ENCODE peak calls at places on chromosomes 7 and 10, in four cellular contexts. One of them, this sample, is unnamed.

GRCh38 chr10:125134483-125134848 is 25.9 kb downstream of the CTBP2 start:
- DNase-seq in SK-N-SH: no peak
- DNase-seq in K562: no peak
- DNase-seq in H1: no peak
- DNase-seq in this sample: no peak

GRCh38 chr7:78709658-78710057 is 743.8 kb downstream of the MAGI2 start:
- DNase-seq in H1: no peak
- DNase-seq in K562: no peak
- DNase-seq in SK-N-SH: no peak
- DNase-seq in this sample: no peak

GRCh38 chr10:95278061-95278988 is 12.5 kb downstream of the PDLIM1 start:
- DNase-seq in SK-N-SH: no peak
- DNase-seq in H1: peak
- DNase-seq in K562: no peak
- DNase-seq in this sample: no peak

GRCh38 chr7:101241015-101241363 is 3.4 kb upstream of the CLDN15 start:
- DNase-seq in K562: no peak
- DNase-seq in H1: no peak
- DNase-seq in SK-N-SH: no peak
- DNase-seq in this sample: no peak

GRCh38 chr10:74373059-74373458 is 222.0 kb downstream of the ADK start:
- DNase-seq in H1: no peak
- DNase-seq in SK-N-SH: no peak
- DNase-seq in K562: no peak
- DNase-seq in this sample: no peak

GRCh38 chr10:21171197-21171935 is 274.3 kb upstream of the NEBL start:
- DNase-seq in SK-N-SH: peak
- DNase-seq in K562: peak
- DNase-seq in H1: peak
- DNase-seq in this sample: peak

GRCh38 chr7:31408120-31408729 is 67.7 kb upstream of the NEUROD6 start:
- DNase-seq in H1: no peak
- DNase-seq in K562: no peak
- DNase-seq in SK-N-SH: no peak
- DNase-seq in this sample: no peak

GRCh38 chr10:115398026-115398425 is 304.9 kb downstream of the ATRNL1 start:
- DNase-seq in H1: no peak
- DNase-seq in SK-N-SH: no peak
- DNase-seq in K562: no peak
- DNase-seq in this sample: no peak

GRCh38 chr7:2202901-2203550 is 29.7 kb downstream of the MAD1L1 start:
- DNase-seq in SK-N-SH: peak
- DNase-seq in K562: no peak
- DNase-seq in H1: no peak
- DNase-seq in this sample: peak

GRCh38 chr10:118459642-118460193 is 117.6 kb upstream of the FAM204A start:
- DNase-seq in K562: peak
- DNase-seq in SK-N-SH: peak
- DNase-seq in H1: peak
- DNase-seq in this sample: peak

GRCh38 chr7:36763084-36763807 is 39.0 kb upstream of the AOAH start:
- DNase-seq in K562: no peak
- DNase-seq in H1: no peak
- DNase-seq in SK-N-SH: no peak
- DNase-seq in this sample: no peak

GRCh38 chr10:17516376-17516775 is 62.0 kb upstream of the ST8SIA6 start:
- DNase-seq in K562: no peak
- DNase-seq in H1: no peak
- DNase-seq in SK-N-SH: no peak
- DNase-seq in this sample: no peak

GRCh38 chr7:34430456-34430855 is 227.6 kb upstream of the NPSR1 start:
- DNase-seq in H1: peak
- DNase-seq in SK-N-SH: peak
- DNase-seq in K562: no peak
- DNase-seq in this sample: peak

GRCh38 chr10:72133517-72133916 is 45.2 kb upstream of the SPOCK2 start:
- DNase-seq in SK-N-SH: no peak
- DNase-seq in H1: no peak
- DNase-seq in K562: no peak
- DNase-seq in this sample: no peak

GRCh38 chr10:45354261-45354660 is 19.8 kb upstream of the ALOX5 start:
- DNase-seq in K562: no peak
- DNase-seq in H1: no peak
- DNase-seq in SK-N-SH: no peak
- DNase-seq in this sample: no peak

GRCh38 chr7:75740846-75741497 is 2.2 kb upstream of the HIP1 start:
- DNase-seq in SK-N-SH: no peak
- DNase-seq in H1: peak
- DNase-seq in K562: no peak
- DNase-seq in this sample: peak

GRCh38 chr7:37833107-37833817 is 15.1 kb upstream of the NME8 start:
- DNase-seq in K562: peak
- DNase-seq in SK-N-SH: peak
- DNase-seq in H1: no peak
- DNase-seq in this sample: peak

GRCh38 chr7:111744501-111745155 is 182.3 kb upstream of the IMMP2L start:
- DNase-seq in K562: no peak
- DNase-seq in H1: no peak
- DNase-seq in SK-N-SH: no peak
- DNase-seq in this sample: no peak

GRCh38 chr7:157347217-157347904 is 10.6 kb downstream of the DNAJB6 start:
- DNase-seq in K562: no peak
- DNase-seq in SK-N-SH: no peak
- DNase-seq in H1: no peak
- DNase-seq in this sample: no peak

GRCh38 chr10:132149261-132149660 is 37.5 kb upstream of the DPYSL4 start:
- DNase-seq in K562: peak
- DNase-seq in H1: no peak
- DNase-seq in SK-N-SH: peak
- DNase-seq in this sample: peak

GRCh38 chr7:154720016-154720415 is 282.9 kb downstream of the PAXIP1 start:
- DNase-seq in H1: no peak
- DNase-seq in K562: no peak
- DNase-seq in SK-N-SH: no peak
- DNase-seq in this sample: no peak

GRCh38 chr7:33649476-33650441 is 255.6 kb upstream of the BMPER start:
- DNase-seq in K562: no peak
- DNase-seq in H1: no peak
- DNase-seq in SK-N-SH: no peak
- DNase-seq in this sample: no peak

GRCh38 chr7:140456627-140457051 is 22.7 kb downstream of the MKRN1 start:
- DNase-seq in K562: no peak
- DNase-seq in H1: no peak
- DNase-seq in SK-N-SH: no peak
- DNase-seq in this sample: no peak

GRCh38 chr10:17673517-17674051 is 29.6 kb downstream of the STAM start:
- DNase-seq in K562: peak
- DNase-seq in H1: no peak
- DNase-seq in SK-N-SH: no peak
- DNase-seq in this sample: peak

GRCh38 chr7:126535176-126535575 is 717.6 kb downstream of the GRM8 start:
- DNase-seq in SK-N-SH: no peak
- DNase-seq in H1: no peak
- DNase-seq in K562: no peak
- DNase-seq in this sample: no peak

GRCh38 chr7:12303507-12303906 is 92.4 kb downstream of the TMEM106B start:
- DNase-seq in H1: no peak
- DNase-seq in K562: no peak
- DNase-seq in SK-N-SH: peak
- DNase-seq in this sample: no peak

GRCh38 chr10:62638062-62638477 is 166.4 kb upstream of the ADO start:
- DNase-seq in K562: no peak
- DNase-seq in H1: no peak
- DNase-seq in SK-N-SH: no peak
- DNase-seq in this sample: no peak

GRCh38 chr10:23001901-23002516 is 74.2 kb downstream of the ARMC3 start:
- DNase-seq in K562: no peak
- DNase-seq in SK-N-SH: no peak
- DNase-seq in H1: peak
- DNase-seq in this sample: peak

GRCh38 chr10:47376522-47377220 is 7.4 kb downstream of the ZNF488 start:
- DNase-seq in H1: peak
- DNase-seq in SK-N-SH: peak
- DNase-seq in K562: no peak
- DNase-seq in this sample: no peak

GRCh38 chr10:6694447-6695155 is 114.5 kb upstream of the PRKCQ start:
- DNase-seq in H1: no peak
- DNase-seq in K562: no peak
- DNase-seq in SK-N-SH: no peak
- DNase-seq in this sample: no peak

GRCh38 chr10:6692856-6693255 is 112.8 kb upstream of the PRKCQ start:
- DNase-seq in SK-N-SH: no peak
- DNase-seq in K562: no peak
- DNase-seq in H1: no peak
- DNase-seq in this sample: no peak

GRCh38 chr10:6689036-6689435 is 109.0 kb upstream of the PRKCQ start:
- DNase-seq in K562: no peak
- DNase-seq in H1: no peak
- DNase-seq in SK-N-SH: no peak
- DNase-seq in this sample: no peak
- TF ChIP-seq TEAD4 in K562: no peak
- TF ChIP-seq TEAD4 in H1: no peak
- TF ChIP-seq TEAD4 in SK-N-SH: no peak
- TF ChIP-seq TEAD4 in this sample: no peak

DNA sequence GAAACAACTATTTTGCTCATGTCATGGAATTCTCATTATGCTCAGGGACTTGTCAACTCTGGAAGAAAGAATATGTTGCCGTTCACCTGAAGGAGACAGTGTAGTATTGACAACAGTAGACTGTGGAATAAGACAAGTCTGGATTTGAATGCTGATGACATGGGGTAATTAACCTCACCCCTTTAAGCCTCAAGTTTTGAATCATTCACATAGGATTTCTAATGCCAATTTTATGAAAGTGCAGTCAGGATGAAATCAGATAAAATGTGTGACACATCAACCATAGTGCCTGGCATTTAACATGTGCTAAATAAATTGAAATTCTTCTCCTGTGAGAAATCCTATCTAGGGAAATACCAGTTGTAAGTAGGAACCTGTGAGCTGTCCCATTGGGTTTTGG is 305.8 kb downstream of the KIF20B start:
- DNase-seq in K562: no peak
- DNase-seq in SK-N-SH: no peak
- DNase-seq in H1: no peak
- DNase-seq in this sample: no peak
- TF ChIP-seq CTCF in K562: no peak
- TF ChIP-seq CTCF in SK-N-SH: no peak
- TF ChIP-seq CTCF in H1: no peak
- TF ChIP-seq CTCF in this sample: no peak

GRCh38 chr10:97640868-97641811 is 669 bp downstream of the PI4K2A start:
- DNase-seq in K562: peak
- DNase-seq in SK-N-SH: peak
- DNase-seq in H1: peak
- DNase-seq in this sample: peak
- TF ChIP-seq TEAD4 in K562: no peak
- TF ChIP-seq TEAD4 in SK-N-SH: no peak
- TF ChIP-seq TEAD4 in H1: no peak
- TF ChIP-seq TEAD4 in this sample: no peak

GRCh38 chr10:61606971-61607907 is 55.5 kb upstream of the CABCOCO1 start:
- DNase-seq in H1: no peak
- DNase-seq in SK-N-SH: no peak
- DNase-seq in K562: peak
- DNase-seq in this sample: no peak
- TF ChIP-seq CTCF in H1: peak
- TF ChIP-seq CTCF in SK-N-SH: peak
- TF ChIP-seq CTCF in K562: peak
- TF ChIP-seq CTCF in this sample: peak

DNA sequence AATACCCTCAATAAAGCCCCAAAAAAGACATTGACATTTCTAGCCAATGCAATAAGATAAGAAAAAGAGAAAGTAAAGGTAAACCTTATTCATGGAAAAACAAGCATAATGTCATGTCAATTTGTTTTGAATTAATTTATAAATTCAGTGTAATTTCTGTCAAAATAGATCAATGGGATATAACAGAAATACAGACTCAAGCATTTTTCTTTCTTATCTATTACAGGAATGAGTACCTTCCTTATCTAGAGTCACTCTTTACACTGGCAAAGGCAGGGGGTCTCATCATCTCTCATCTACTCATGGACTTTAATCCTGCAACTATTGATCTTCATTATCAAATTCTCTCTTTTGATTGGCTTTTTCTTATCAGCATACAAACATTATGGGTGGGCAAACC is 127.1 kb upstream of the SHH start:
- DNase-seq in SK-N-SH: no peak
- DNase-seq in K562: no peak
- DNase-seq in H1: no peak
- DNase-seq in this sample: no peak
- TF ChIP-seq TEAD4 in SK-N-SH: no peak
- TF ChIP-seq TEAD4 in K562: no peak
- TF ChIP-seq TEAD4 in H1: no peak
- TF ChIP-seq TEAD4 in this sample: no peak

GRCh38 chr10:1360011-1360580 is 303.9 kb downstream of the WDR37 start:
- DNase-seq in H1: peak
- DNase-seq in SK-N-SH: peak
- DNase-seq in K562: peak
- DNase-seq in this sample: peak
- TF ChIP-seq CTCF in H1: peak
- TF ChIP-seq CTCF in SK-N-SH: no peak
- TF ChIP-seq CTCF in K562: peak
- TF ChIP-seq CTCF in this sample: peak

DNA sequence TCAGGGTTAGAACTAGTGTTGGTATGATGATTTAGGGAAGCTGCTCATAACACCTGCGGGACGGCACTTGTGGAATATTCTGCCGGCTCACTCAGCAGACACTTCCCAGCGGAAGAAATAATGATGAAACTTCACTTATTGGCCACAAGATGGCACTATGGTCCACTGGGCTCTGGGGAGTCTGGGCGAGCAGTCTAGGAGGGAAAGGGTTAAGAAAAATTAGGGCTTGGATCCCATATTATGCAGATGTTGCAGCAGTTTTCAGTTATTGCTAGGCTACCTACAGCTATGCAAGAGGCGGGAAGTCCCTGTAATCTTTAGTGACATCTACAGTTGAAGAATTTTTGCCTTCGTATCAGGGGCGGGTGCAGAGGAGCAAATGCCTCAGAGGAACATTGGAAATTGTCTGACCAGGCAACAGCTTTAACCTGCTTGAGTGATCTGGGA is 238.7 kb upstream of the PRSS58 start:
- DNase-seq in K562: peak
- DNase-seq in SK-N-SH: peak
- DNase-seq in H1: no peak
- DNase-seq in this sample: no peak
- TF ChIP-seq TEAD4 in K562: no peak
- TF ChIP-seq TEAD4 in SK-N-SH: no peak
- TF ChIP-seq TEAD4 in H1: no peak
- TF ChIP-seq TEAD4 in this sample: no peak

GRCh38 chr10:113872139-113873030 is 17.9 kb downstream of the NHLRC2 start:
- DNase-seq in H1: no peak
- DNase-seq in SK-N-SH: no peak
- DNase-seq in K562: no peak
- DNase-seq in this sample: no peak
- TF ChIP-seq CTCF in H1: no peak
- TF ChIP-seq CTCF in SK-N-SH: no peak
- TF ChIP-seq CTCF in K562: no peak
- TF ChIP-seq CTCF in this sample: no peak